ENCODE peak calls at places on chromosome 18, in ten cellular contexts. One of them, this sample, is unnamed.
A peak's percentile ranks its signal among the peaks of the same experiment; 100 is the strongest.

GRCh38 chr18:4605222-4605621 is 150.1 kb upstream of the DLGAP1 start:
- DNase-seq in endothelial cell: no peak
- DNase-seq in B cell: no peak
- DNase-seq in neural crest cell: no peak
- DNase-seq in adrenal gland: no peak
- DNase-seq in GM12865: no peak
- DNase-seq in uterus: no peak
- DNase-seq in HFFc6: no peak
- DNase-seq in Calu3: no peak
- DNase-seq in cardiac fibroblast: no peak
- DNase-seq in this sample: no peak

GRCh38 chr18:9353596-9353995 is 19.0 kb downstream of the TWSG1 start:
- DNase-seq in HFFc6: no peak
- DNase-seq in endothelial cell: no peak
- DNase-seq in GM12865: peak; percentile 87
- DNase-seq in uterus: no peak
- DNase-seq in B cell: no peak
- DNase-seq in adrenal gland: no peak
- DNase-seq in cardiac fibroblast: no peak
- DNase-seq in Calu3: no peak
- DNase-seq in neural crest cell: no peak
- DNase-seq in this sample: no peak

GRCh38 chr18:12857215-12857924 is 26.7 kb downstream of the PTPN2 start:
- DNase-seq in HFFc6: no peak
- DNase-seq in Calu3: no peak
- DNase-seq in endothelial cell: no peak
- DNase-seq in neural crest cell: no peak
- DNase-seq in cardiac fibroblast: no peak
- DNase-seq in B cell: no peak
- DNase-seq in GM12865: peak; percentile 64
- DNase-seq in adrenal gland: no peak
- DNase-seq in uterus: no peak
- DNase-seq in this sample: no peak

GRCh38 chr18:56550121-56550520 is 88.3 kb downstream of the TXNL1 start:
- DNase-seq in adrenal gland: no peak
- DNase-seq in B cell: no peak
- DNase-seq in HFFc6: no peak
- DNase-seq in GM12865: no peak
- DNase-seq in Calu3: no peak
- DNase-seq in uterus: no peak
- DNase-seq in endothelial cell: no peak
- DNase-seq in cardiac fibroblast: peak; percentile 42
- DNase-seq in neural crest cell: no peak
- DNase-seq in this sample: no peak

GRCh38 chr18:72155327-72155726 is 388.8 kb downstream of the CBLN2 start:
- DNase-seq in cardiac fibroblast: no peak
- DNase-seq in GM12865: no peak
- DNase-seq in Calu3: no peak
- DNase-seq in endothelial cell: no peak
- DNase-seq in HFFc6: no peak
- DNase-seq in adrenal gland: no peak
- DNase-seq in B cell: no peak
- DNase-seq in neural crest cell: no peak
- DNase-seq in uterus: no peak
- DNase-seq in this sample: no peak

GRCh38 chr18:11747731-11748130 is 58.7 kb downstream of the GNAL start:
- DNase-seq in uterus: no peak
- DNase-seq in GM12865: no peak
- DNase-seq in neural crest cell: no peak
- DNase-seq in B cell: no peak
- DNase-seq in adrenal gland: no peak
- DNase-seq in HFFc6: no peak
- DNase-seq in cardiac fibroblast: no peak
- DNase-seq in Calu3: no peak
- DNase-seq in endothelial cell: no peak
- DNase-seq in this sample: no peak

GRCh38 chr18:59988098-59988706 is 88.4 kb downstream of the PMAIP1 start:
- DNase-seq in adrenal gland: peak; percentile 42
- DNase-seq in HFFc6: peak; percentile 53
- DNase-seq in Calu3: peak; percentile 60
- DNase-seq in endothelial cell: peak; percentile 49
- DNase-seq in neural crest cell: peak; percentile 48
- DNase-seq in B cell: peak; percentile 68
- DNase-seq in uterus: peak; percentile 19
- DNase-seq in cardiac fibroblast: peak; percentile 79
- DNase-seq in GM12865: peak; percentile 75
- DNase-seq in this sample: no peak

GRCh38 chr18:80218341-80219227 is 28.7 kb downstream of the PARD6G start:
- DNase-seq in neural crest cell: no peak
- DNase-seq in adrenal gland: no peak
- DNase-seq in Calu3: no peak
- DNase-seq in cardiac fibroblast: no peak
- DNase-seq in uterus: no peak
- DNase-seq in GM12865: no peak
- DNase-seq in HFFc6: no peak
- DNase-seq in B cell: no peak
- DNase-seq in endothelial cell: no peak
- DNase-seq in this sample: peak; percentile 25

GRCh38 chr18:70015127-70015526 is 67.5 kb upstream of the CD226 start:
- DNase-seq in HFFc6: no peak
- DNase-seq in GM12865: no peak
- DNase-seq in B cell: no peak
- DNase-seq in Calu3: no peak
- DNase-seq in adrenal gland: peak; percentile 16
- DNase-seq in neural crest cell: no peak
- DNase-seq in cardiac fibroblast: no peak
- DNase-seq in endothelial cell: no peak
- DNase-seq in uterus: no peak
- DNase-seq in this sample: no peak

GRCh38 chr18:11963991-11964484 is 17.3 kb upstream of the IMPA2 start:
- DNase-seq in B cell: no peak
- DNase-seq in cardiac fibroblast: peak; percentile 54
- DNase-seq in uterus: peak; percentile 33
- DNase-seq in neural crest cell: no peak
- DNase-seq in Calu3: no peak
- DNase-seq in adrenal gland: no peak
- DNase-seq in endothelial cell: no peak
- DNase-seq in GM12865: no peak
- DNase-seq in HFFc6: peak; percentile 60
- DNase-seq in this sample: no peak

GRCh38 chr18:40046596-40046995 is 1908.4 kb upstream of the PIK3C3 start:
- DNase-seq in Calu3: no peak
- DNase-seq in adrenal gland: no peak
- DNase-seq in B cell: no peak
- DNase-seq in endothelial cell: no peak
- DNase-seq in neural crest cell: no peak
- DNase-seq in uterus: no peak
- DNase-seq in GM12865: no peak
- DNase-seq in cardiac fibroblast: no peak
- DNase-seq in HFFc6: no peak
- DNase-seq in this sample: no peak

GRCh38 chr18:35713545-35713944 is 132.0 kb downstream of the GALNT1 start:
- DNase-seq in uterus: no peak
- DNase-seq in HFFc6: peak; percentile 42
- DNase-seq in adrenal gland: no peak
- DNase-seq in cardiac fibroblast: peak; percentile 47
- DNase-seq in endothelial cell: no peak
- DNase-seq in Calu3: no peak
- DNase-seq in B cell: no peak
- DNase-seq in GM12865: no peak
- DNase-seq in neural crest cell: no peak
- DNase-seq in this sample: no peak

GRCh38 chr18:2306641-2307040 is 264.7 kb downstream of the METTL4 start:
- DNase-seq in adrenal gland: no peak
- DNase-seq in Calu3: no peak
- DNase-seq in uterus: no peak
- DNase-seq in neural crest cell: no peak
- DNase-seq in GM12865: no peak
- DNase-seq in cardiac fibroblast: no peak
- DNase-seq in endothelial cell: no peak
- DNase-seq in B cell: no peak
- DNase-seq in HFFc6: no peak
- DNase-seq in this sample: no peak

GRCh38 chr18:62637807-62638687 is 77.3 kb upstream of the PHLPP1 start:
- DNase-seq in cardiac fibroblast: peak; percentile 5
- DNase-seq in GM12865: peak; percentile 79
- DNase-seq in uterus: no peak
- DNase-seq in HFFc6: no peak
- DNase-seq in endothelial cell: peak; percentile 51
- DNase-seq in B cell: peak; percentile 57
- DNase-seq in neural crest cell: peak; percentile 15
- DNase-seq in adrenal gland: peak; percentile 23
- DNase-seq in Calu3: peak; percentile 70
- DNase-seq in this sample: no peak
- TF ChIP-seq CTCF in cardiac fibroblast: peak; percentile 49
- TF ChIP-seq CTCF in GM12865: peak; percentile 77
- TF ChIP-seq CTCF in uterus: no peak
- TF ChIP-seq CTCF in HFFc6: peak; percentile 77
- TF ChIP-seq CTCF in endothelial cell: peak; percentile 61
- TF ChIP-seq CTCF in B cell: peak; percentile 70
- TF ChIP-seq CTCF in neural crest cell: peak; percentile 61
- TF ChIP-seq CTCF in adrenal gland: peak; percentile 17
- TF ChIP-seq CTCF in Calu3: peak; percentile 75
- TF ChIP-seq CTCF in this sample: no peak

GRCh38 chr18:31162419-31162793 is 250 bp downstream of the DSC1 start:
- DNase-seq in uterus: no peak
- DNase-seq in cardiac fibroblast: no peak
- DNase-seq in Calu3: no peak
- DNase-seq in B cell: no peak
- DNase-seq in HFFc6: no peak
- DNase-seq in GM12865: no peak
- DNase-seq in endothelial cell: no peak
- DNase-seq in neural crest cell: no peak
- DNase-seq in adrenal gland: no peak
- DNase-seq in this sample: no peak
- TF ChIP-seq CTCF in uterus: no peak
- TF ChIP-seq CTCF in cardiac fibroblast: no peak
- TF ChIP-seq CTCF in Calu3: no peak
- TF ChIP-seq CTCF in B cell: no peak
- TF ChIP-seq CTCF in HFFc6: no peak
- TF ChIP-seq CTCF in GM12865: no peak
- TF ChIP-seq CTCF in endothelial cell: no peak
- TF ChIP-seq CTCF in neural crest cell: no peak
- TF ChIP-seq CTCF in adrenal gland: no peak
- TF ChIP-seq CTCF in this sample: no peak

DNA sequence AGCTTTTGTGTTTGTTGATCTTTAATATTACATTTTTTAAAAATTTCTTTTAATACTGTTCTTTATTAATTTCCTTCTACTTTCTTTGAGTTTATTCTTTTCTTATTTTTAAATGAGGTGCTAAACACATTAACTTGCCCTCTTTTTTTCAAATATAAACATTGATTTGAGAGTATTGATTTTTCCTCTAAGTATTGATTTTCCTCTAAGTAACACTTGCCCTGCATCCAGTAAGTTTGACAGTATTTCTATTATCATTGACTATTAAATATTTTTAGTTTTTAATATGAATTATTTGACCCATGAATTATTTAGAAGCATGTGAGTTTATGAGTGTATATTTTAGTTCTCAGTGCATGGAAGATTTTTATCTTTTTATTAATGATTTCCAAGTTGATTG is 337.0 kb upstream of the RAB12 start:
- DNase-seq in cardiac fibroblast: no peak
- DNase-seq in endothelial cell: no peak
- DNase-seq in GM12865: no peak
- DNase-seq in B cell: no peak
- DNase-seq in neural crest cell: no peak
- DNase-seq in HFFc6: no peak
- DNase-seq in uterus: no peak
- DNase-seq in Calu3: no peak
- DNase-seq in adrenal gland: no peak
- DNase-seq in this sample: no peak
- TF ChIP-seq CTCF in cardiac fibroblast: no peak
- TF ChIP-seq CTCF in endothelial cell: no peak
- TF ChIP-seq CTCF in GM12865: no peak
- TF ChIP-seq CTCF in B cell: no peak
- TF ChIP-seq CTCF in neural crest cell: no peak
- TF ChIP-seq CTCF in HFFc6: no peak
- TF ChIP-seq CTCF in uterus: no peak
- TF ChIP-seq CTCF in Calu3: no peak
- TF ChIP-seq CTCF in adrenal gland: no peak
- TF ChIP-seq CTCF in this sample: no peak

GRCh38 chr18:44579745-44580144 is 100.9 kb upstream of the SETBP1 start:
- DNase-seq in uterus: no peak
- DNase-seq in GM12865: no peak
- DNase-seq in HFFc6: no peak
- DNase-seq in cardiac fibroblast: no peak
- DNase-seq in adrenal gland: no peak
- DNase-seq in endothelial cell: no peak
- DNase-seq in B cell: no peak
- DNase-seq in neural crest cell: no peak
- DNase-seq in Calu3: no peak
- DNase-seq in this sample: no peak

GRCh38 chr18:44580159-44580558 is 100.5 kb upstream of the SETBP1 start:
- DNase-seq in cardiac fibroblast: no peak
- DNase-seq in adrenal gland: no peak
- DNase-seq in endothelial cell: no peak
- DNase-seq in HFFc6: no peak
- DNase-seq in Calu3: no peak
- DNase-seq in uterus: no peak
- DNase-seq in neural crest cell: no peak
- DNase-seq in GM12865: no peak
- DNase-seq in B cell: no peak
- DNase-seq in this sample: no peak

GRCh38 chr18:44584900-44585299 is 95.8 kb upstream of the SETBP1 start:
- DNase-seq in cardiac fibroblast: no peak
- DNase-seq in GM12865: no peak
- DNase-seq in adrenal gland: no peak
- DNase-seq in endothelial cell: no peak
- DNase-seq in HFFc6: no peak
- DNase-seq in Calu3: no peak
- DNase-seq in B cell: no peak
- DNase-seq in neural crest cell: no peak
- DNase-seq in uterus: no peak
- DNase-seq in this sample: no peak

GRCh38 chr18:44582432-44582831 is 98.3 kb upstream of the SETBP1 start:
- DNase-seq in B cell: no peak
- DNase-seq in neural crest cell: no peak
- DNase-seq in endothelial cell: no peak
- DNase-seq in cardiac fibroblast: no peak
- DNase-seq in HFFc6: no peak
- DNase-seq in GM12865: no peak
- DNase-seq in uterus: no peak
- DNase-seq in adrenal gland: no peak
- DNase-seq in Calu3: no peak
- DNase-seq in this sample: no peak

DNA sequence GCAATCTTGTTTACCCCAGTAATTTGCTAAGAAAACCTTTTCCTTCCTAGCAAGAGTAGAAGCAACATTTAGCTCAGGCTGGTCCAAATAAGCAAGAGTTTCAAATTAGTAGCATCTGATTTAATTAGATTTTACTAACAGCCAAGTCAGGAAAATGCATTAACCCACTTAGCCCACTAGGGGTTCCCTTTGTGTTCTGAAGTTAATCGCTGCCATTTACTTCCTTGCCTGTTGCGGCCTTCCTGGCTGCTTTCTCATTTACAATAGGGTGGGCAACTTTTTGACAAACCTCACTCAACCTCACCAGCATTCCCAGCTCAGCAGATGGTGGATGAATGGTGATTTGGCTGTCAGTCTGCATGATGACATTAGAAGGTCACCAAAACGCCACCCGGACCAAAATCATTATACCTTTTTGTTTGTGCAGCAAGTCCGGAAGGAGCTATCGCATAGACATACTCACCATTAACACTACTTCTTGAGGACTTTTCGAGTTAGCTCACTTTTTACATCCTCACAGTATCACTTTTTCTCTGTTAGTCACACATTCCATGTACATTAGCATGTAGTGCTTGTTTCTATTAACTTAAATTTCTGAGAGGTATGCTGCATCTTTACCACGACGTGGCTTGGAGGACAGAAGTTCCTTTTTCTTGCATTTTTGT is 101.5 kb upstream of the SETBP1 start:
- DNase-seq in Calu3: no peak
- DNase-seq in B cell: no peak
- DNase-seq in adrenal gland: no peak
- DNase-seq in GM12865: peak; percentile 35
- DNase-seq in cardiac fibroblast: peak; percentile 58
- DNase-seq in HFFc6: peak; percentile 47
- DNase-seq in uterus: no peak
- DNase-seq in endothelial cell: no peak
- DNase-seq in neural crest cell: no peak
- DNase-seq in this sample: no peak
- TF ChIP-seq CTCF in Calu3: peak; percentile 41
- TF ChIP-seq CTCF in B cell: peak; percentile 79
- TF ChIP-seq CTCF in adrenal gland: peak; percentile 29
- TF ChIP-seq CTCF in GM12865: peak; percentile 65
- TF ChIP-seq CTCF in cardiac fibroblast: peak; percentile 65
- TF ChIP-seq CTCF in HFFc6: peak; percentile 70
- TF ChIP-seq CTCF in uterus: peak; percentile 9
- TF ChIP-seq CTCF in endothelial cell: peak; percentile 85
- TF ChIP-seq CTCF in neural crest cell: peak; percentile 70
- TF ChIP-seq CTCF in this sample: peak; percentile 67